ENCODE peak calls at places on chromosome 10, in seven cellular contexts. Q is upper lobe of right lung; H is HepG2; S is uterus; X is HCT116; K is tibial artery; O is CD8-positive, alpha-beta T cell. W is an unnamed sample.

GRCh38 chr10:62475531-62475930 is 101.4 kb downstream of the ZNF365 start:
- DNase-seq in Q (no peak), H (no peak), S (no peak), X (no peak), K (no peak), O (no peak), W (no peak)

GRCh38 chr10:30170814-30171213 is 111.4 kb upstream of the JCAD start:
- DNase-seq in Q (no peak), H (no peak), S (no peak), X (no peak), K (no peak), O (no peak), W (no peak)

GRCh38 chr10:133442191-133442966 is 11.4 kb upstream of the SCART1 start:
- DNase-seq in Q (peak; percentile 51), H (no peak), S (peak; percentile 4), X (no peak), K (no peak), O (peak; percentile 10), W (peak; percentile 61)

GRCh38 chr10:100934084-100934659 is 21.4 kb downstream of the SLF2 start:
- DNase-seq in Q (no peak), H (peak; percentile 45), S (no peak), X (no peak), K (no peak), O (no peak), W (no peak)

GRCh38 chr10:3783721-3784432 is 1.1 kb downstream of the KLF6 start:
- DNase-seq in Q (no peak), H (peak; percentile 86), S (peak; percentile 69), X (no peak), K (peak; percentile 61), O (no peak), W (peak; percentile 89)

GRCh38 chr10:11116817-11117216 is 99.1 kb downstream of the CELF2 start:
- DNase-seq in Q (no peak), H (no peak), S (no peak), X (no peak), K (no peak), O (no peak), W (no peak)

GRCh38 chr10:126463306-126463705 is 75.0 kb upstream of the ADAM12 start:
- DNase-seq in Q (no peak), H (no peak), S (no peak), X (no peak), K (no peak), O (no peak), W (no peak)

GRCh38 chr10:14396441-14397048 is 65.8 kb upstream of the FRMD4A start:
- DNase-seq in Q (no peak), H (no peak), S (no peak), X (no peak), K (no peak), O (no peak), W (no peak)

GRCh38 chr10:11425288-11425595 is 186.2 kb downstream of the USP6NL start:
- DNase-seq in Q (no peak), H (no peak), S (no peak), X (no peak), K (no peak), O (no peak), W (no peak)

GRCh38 chr10:121527690-121528089 is 70.6 kb downstream of the FGFR2 start:
- DNase-seq in Q (no peak), H (no peak), S (peak; percentile 56), X (no peak), K (no peak), O (no peak), W (peak; percentile 83)

GRCh38 chr10:3811331-3811870 is 26.4 kb upstream of the KLF6 start:
- DNase-seq in Q (no peak), H (no peak), S (no peak), X (no peak), K (no peak), O (no peak), W (no peak)

GRCh38 chr10:49379596-49380410 is 16.1 kb downstream of the DRGX start:
- DNase-seq in Q (no peak), H (peak; percentile 13), S (no peak), X (peak; percentile 16), K (no peak), O (no peak), W (no peak)

GRCh38 chr10:117537904-117538524 is 4.5 kb upstream of the EMX2 start:
- DNase-seq in Q (no peak), H (no peak), S (no peak), X (no peak), K (no peak), O (no peak), W (no peak)

GRCh38 chr10:62728479-62728878 is 76.0 kb upstream of the ADO start:
- DNase-seq in Q (no peak), H (no peak), S (no peak), X (no peak), K (no peak), O (no peak), W (no peak)

GRCh38 chr10:18333616-18334015 is 193.4 kb downstream of the CACNB2 start:
- DNase-seq in Q (no peak), H (peak; percentile 2), S (no peak), X (no peak), K (no peak), O (no peak), W (no peak)

GRCh38 chr10:96573036-96573435 is 13.8 kb downstream of the TM9SF3 start:
- DNase-seq in Q (no peak), H (no peak), S (no peak), X (no peak), K (no peak), O (no peak), W (no peak)

GRCh38 chr10:14583252-14583651 is 191.4 kb downstream of the FAM107B start:
- DNase-seq in Q (no peak), H (no peak), S (no peak), X (no peak), K (no peak), O (peak; percentile 70), W (no peak)

GRCh38 chr10:97726636-97727178 is 10.2 kb upstream of the ZFYVE27 start:
- DNase-seq in Q (no peak), H (peak; percentile 59), S (no peak), X (no peak), K (no peak), O (no peak), W (no peak)

GRCh38 chr10:97468162-97468561 is 22.2 kb downstream of the ZDHHC16 start:
- DNase-seq in Q (no peak), H (no peak), S (no peak), X (no peak), K (no peak), O (no peak), W (no peak)

GRCh38 chr10:16996530-16996964 is 133.1 kb downstream of the CUBN start:
- DNase-seq in Q (no peak), H (no peak), S (no peak), X (no peak), K (no peak), O (no peak), W (no peak)

GRCh38 chr10:104350146-104350635 is 3.4 kb upstream of the CFAP58 start:
- DNase-seq in Q (no peak), H (peak; percentile 66), S (no peak), X (peak; percentile 70), K (no peak), O (no peak), W (no peak)

GRCh38 chr10:103888113-103888841 is 29.7 kb downstream of the STN1 start:
- DNase-seq in Q (peak; percentile 72), H (peak; percentile 41), S (peak; percentile 77), X (peak; percentile 61), K (peak; percentile 75), O (no peak), W (peak; percentile 89)

GRCh38 chr10:118590334-118590733 is 5.1 kb downstream of the PRLHR start:
- DNase-seq in Q (no peak), H (no peak), S (no peak), X (no peak), K (no peak), O (no peak), W (no peak)

GRCh38 chr10:119120413-119120867 is 16.5 kb downstream of the DENND10 start:
- DNase-seq in Q (no peak), H (peak; percentile 96), S (no peak), X (no peak), K (no peak), O (no peak), W (peak; percentile 9)

GRCh38 chr10:59894114-59894513 is 12.2 kb downstream of the CCDC6 start:
- DNase-seq in Q (peak; percentile 79), H (no peak), S (peak; percentile 70), X (no peak), K (no peak), O (no peak), W (peak; percentile 81)

GRCh38 chr10:47440207-47440606 is 43.7 kb downstream of the ANXA8 start:
- DNase-seq in Q (no peak), H (no peak), S (no peak), X (no peak), K (no peak), O (no peak), W (no peak)

GRCh38 chr10:34681933-34682332 is 133.2 kb downstream of the PARD3 start:
- DNase-seq in Q (no peak), H (no peak), S (no peak), X (no peak), K (no peak), O (no peak), W (no peak)

GRCh38 chr10:124802313-124802675 is 675 bp downstream of the ABRAXAS2 start:
- DNase-seq in Q (no peak), H (no peak), S (no peak), X (no peak), K (no peak), O (peak; percentile 5), W (no peak)

GRCh38 chr10:48470115-48470892 is 134.6 kb downstream of the ARHGAP22 start:
- DNase-seq in Q (peak; percentile 45), H (no peak), S (no peak), X (no peak), K (no peak), O (no peak), W (no peak)

GRCh38 chr10:98463976-98464754 is 17.4 kb upstream of the HPS1 start:
- DNase-seq in Q (no peak), H (no peak), S (no peak), X (no peak), K (no peak), O (no peak), W (no peak)

GRCh38 chr10:8061274-8062211 is 7.1 kb downstream of the GATA3 start:
- DNase-seq in Q (no peak), H (no peak), S (no peak), X (no peak), K (no peak), O (no peak), W (no peak)
- H3K27ac ChIP-seq in Q (peak overlapping the region; percentile 24), H (no peak overlapping the region), S (no peak overlapping the region), X (no peak overlapping the region), K (no peak overlapping the region), O (peak overlapping the region; percentile 55), W (no peak overlapping the region)

GRCh38 chr10:71216363-71216695 is 4.0 kb downstream of the UNC5B start:
- DNase-seq in Q (no peak), H (no peak), S (no peak), X (no peak), K (no peak), O (no peak), W (no peak)
- H3K4me3 ChIP-seq in Q (no peak overlapping the region), H (no peak overlapping the region), S (no peak overlapping the region), X (no peak overlapping the region), K (no peak overlapping the region), O (no peak overlapping the region), W (no peak overlapping the region)

GRCh38 chr10:72242675-72243074 is 26.6 kb upstream of the ASCC1 start:
- DNase-seq in Q (peak; percentile 71), H (no peak), S (peak; percentile 72), X (no peak), K (peak; percentile 88), O (no peak), W (peak; percentile 88)
- H3K4me1 ChIP-seq in Q (peaks cover 57% of the 10 kb centered on the region), H (peaks cover 69% of the 10 kb centered on the region), S (peaks cover 14% of the 10 kb centered on the region), X (peaks cover 19% of the 10 kb centered on the region), K (peaks cover 59% of the 10 kb centered on the region), O (peaks cover 62% of the 10 kb centered on the region), W (peaks cover 57% of the 10 kb centered on the region)

GRCh38 chr10:132359305-132360040 is 27.5 kb downstream of the LRRC27 start:
- DNase-seq in Q (peak; percentile 85), H (no peak), S (no peak), X (no peak), K (no peak), O (no peak), W (peak; percentile 53)
- H3K27ac ChIP-seq in Q (no peak overlapping the region), H (no peak overlapping the region), S (no peak overlapping the region), X (no peak overlapping the region), K (no peak overlapping the region), O (no peak overlapping the region), W (no peak overlapping the region)